ENCODE peak calls at places on chromosome 14, in nine cellular contexts. G is ACHN; T is AG10803; H is stimulated activated naive CD4-positive, alpha-beta T cell; S is AG09309; A is nucleus accumbens; J is tibial artery; B is transverse colon; Q is mucosa of gallbladder. W is an unnamed sample.

GRCh38 chr14:71918955-71919354 is 13.3 kb upstream of the RGS6 start:
- DNase-seq in J (no peak), A (no peak), S (no peak), G (no peak), Q (no peak), T (no peak), H (no peak), B (no peak), W (no peak)

GRCh38 chr14:38207830-38208815 is at the start of gene SSTR1:
- DNase-seq in J (no peak), B (peak), H (no peak), S (no peak), Q (peak), G (no peak), T (peak), A (peak), W (no peak)

GRCh38 chr14:57982161-57982560 is 116.3 kb upstream of the SLC35F4 start:
- DNase-seq in T (no peak), J (no peak), S (no peak), H (no peak), G (no peak), A (no peak), Q (no peak), B (no peak), W (no peak)

GRCh38 chr14:60093606-60094005 is 1.9 kb downstream of the PCNX4 start:
- DNase-seq in Q (no peak), B (no peak), H (no peak), J (no peak), G (no peak), A (no peak), S (no peak), T (no peak), W (no peak)

GRCh38 chr14:64680013-64680674 is 24.1 kb upstream of the PLEKHG3 start:
- DNase-seq in Q (no peak), T (peak), S (no peak), B (peak), G (no peak), H (no peak), A (peak), J (peak), W (peak)

GRCh38 chr14:95915326-95915725 is 38.7 kb downstream of the TUNAR start:
- DNase-seq in G (no peak), H (no peak), T (no peak), Q (no peak), J (no peak), S (no peak), A (no peak), B (no peak), W (no peak)

GRCh38 chr14:96363751-96364336 is 518 bp downstream of the GSKIP start:
- DNase-seq in A (peak), Q (peak), J (no peak), B (peak), S (no peak), G (peak), H (peak), T (peak), W (peak)

GRCh38 chr14:77579760-77580159 is 36.7 kb downstream of the SPTLC2 start:
- DNase-seq in J (no peak), H (no peak), G (no peak), Q (no peak), B (no peak), T (peak), S (no peak), A (no peak), W (no peak)